ENCODE peak calls at places on chromosomes 1 and 21, in eight cellular contexts. One of them, this sample, is unnamed.

GRCh38 chr1:37989381-37989930 is 366 bp downstream of the SF3A3 start:
- DNase-seq in osteocyte: peak; percentile 82
- DNase-seq in HCEC 1CT: no peak
- DNase-seq in AG08396: peak; percentile 51
- DNase-seq in skeletal muscle cell: no peak
- DNase-seq in CD8-positive, alpha-beta T cell: peak; percentile 48
- DNase-seq in heart left ventricle: peak; percentile 42
- DNase-seq in M059J: peak; percentile 59
- DNase-seq in this sample: no peak

GRCh38 chr1:173424786-173425407 is 52.2 kb upstream of the PRDX6 start:
- DNase-seq in osteocyte: no peak
- DNase-seq in HCEC 1CT: no peak
- DNase-seq in AG08396: no peak
- DNase-seq in skeletal muscle cell: peak; percentile 45
- DNase-seq in CD8-positive, alpha-beta T cell: no peak
- DNase-seq in heart left ventricle: no peak
- DNase-seq in M059J: peak; percentile 40
- DNase-seq in this sample: no peak

GRCh38 chr1:62435231-62436038 is 1.4 kb upstream of the USP1 start:
- DNase-seq in osteocyte: no peak
- DNase-seq in HCEC 1CT: peak; percentile 39
- DNase-seq in AG08396: no peak
- DNase-seq in skeletal muscle cell: no peak
- DNase-seq in CD8-positive, alpha-beta T cell: no peak
- DNase-seq in heart left ventricle: no peak
- DNase-seq in M059J: no peak
- DNase-seq in this sample: peak; percentile 31

GRCh38 chr1:53380296-53380695 is 52.4 kb upstream of the LRP8 start:
- DNase-seq in osteocyte: no peak
- DNase-seq in HCEC 1CT: no peak
- DNase-seq in AG08396: no peak
- DNase-seq in skeletal muscle cell: no peak
- DNase-seq in CD8-positive, alpha-beta T cell: no peak
- DNase-seq in heart left ventricle: peak; percentile 10
- DNase-seq in M059J: no peak
- DNase-seq in this sample: no peak

GRCh38 chr1:246669659-246670058 is 54.5 kb upstream of the SCCPDH start:
- DNase-seq in osteocyte: no peak
- DNase-seq in HCEC 1CT: no peak
- DNase-seq in AG08396: no peak
- DNase-seq in skeletal muscle cell: no peak
- DNase-seq in CD8-positive, alpha-beta T cell: no peak
- DNase-seq in heart left ventricle: no peak
- DNase-seq in M059J: no peak
- DNase-seq in this sample: no peak

GRCh38 chr1:53946252-53947171 is at the start of gene LRRC42:
- DNase-seq in osteocyte: no peak
- DNase-seq in HCEC 1CT: peak; percentile 3
- DNase-seq in AG08396: peak; percentile 98
- DNase-seq in skeletal muscle cell: no peak
- DNase-seq in CD8-positive, alpha-beta T cell: no peak
- DNase-seq in heart left ventricle: no peak
- DNase-seq in M059J: no peak
- DNase-seq in this sample: no peak

GRCh38 chr1:203147376-203147775 is 19.9 kb downstream of the ADORA1 start:
- DNase-seq in osteocyte: no peak
- DNase-seq in HCEC 1CT: no peak
- DNase-seq in AG08396: no peak
- DNase-seq in skeletal muscle cell: no peak
- DNase-seq in CD8-positive, alpha-beta T cell: no peak
- DNase-seq in heart left ventricle: no peak
- DNase-seq in M059J: no peak
- DNase-seq in this sample: no peak

GRCh38 chr1:66330711-66331110 is 203.2 kb upstream of the SGIP1 start:
- DNase-seq in osteocyte: no peak
- DNase-seq in HCEC 1CT: peak; percentile 40
- DNase-seq in AG08396: peak; percentile 14
- DNase-seq in skeletal muscle cell: no peak
- DNase-seq in CD8-positive, alpha-beta T cell: no peak
- DNase-seq in heart left ventricle: no peak
- DNase-seq in M059J: peak; percentile 47
- DNase-seq in this sample: no peak

GRCh38 chr1:116154536-116154935 is 43.3 kb downstream of the MAB21L3 start:
- DNase-seq in osteocyte: peak; percentile 49
- DNase-seq in HCEC 1CT: no peak
- DNase-seq in AG08396: no peak
- DNase-seq in skeletal muscle cell: no peak
- DNase-seq in CD8-positive, alpha-beta T cell: no peak
- DNase-seq in heart left ventricle: no peak
- DNase-seq in M059J: no peak
- DNase-seq in this sample: no peak

GRCh38 chr1:150352883-150353282 is 11.1 kb upstream of the RPRD2 start:
- DNase-seq in osteocyte: peak; percentile 25
- DNase-seq in HCEC 1CT: no peak
- DNase-seq in AG08396: no peak
- DNase-seq in skeletal muscle cell: no peak
- DNase-seq in CD8-positive, alpha-beta T cell: no peak
- DNase-seq in heart left ventricle: no peak
- DNase-seq in M059J: no peak
- DNase-seq in this sample: no peak

GRCh38 chr1:86822463-86822862 is 91.5 kb downstream of the SELENOF start:
- DNase-seq in osteocyte: no peak
- DNase-seq in HCEC 1CT: no peak
- DNase-seq in AG08396: no peak
- DNase-seq in skeletal muscle cell: no peak
- DNase-seq in CD8-positive, alpha-beta T cell: no peak
- DNase-seq in heart left ventricle: no peak
- DNase-seq in M059J: no peak
- DNase-seq in this sample: no peak

GRCh38 chr1:89736937-89737733 is 83.7 kb upstream of the LRRC8D start:
- DNase-seq in osteocyte: no peak
- DNase-seq in HCEC 1CT: peak; percentile 25
- DNase-seq in AG08396: no peak
- DNase-seq in skeletal muscle cell: no peak
- DNase-seq in CD8-positive, alpha-beta T cell: no peak
- DNase-seq in heart left ventricle: no peak
- DNase-seq in M059J: no peak
- DNase-seq in this sample: no peak

GRCh38 chr1:181475580-181475979 is 7.7 kb upstream of the CACNA1E start:
- DNase-seq in osteocyte: no peak
- DNase-seq in HCEC 1CT: no peak
- DNase-seq in AG08396: no peak
- DNase-seq in skeletal muscle cell: no peak
- DNase-seq in CD8-positive, alpha-beta T cell: no peak
- DNase-seq in heart left ventricle: no peak
- DNase-seq in M059J: no peak
- DNase-seq in this sample: no peak

GRCh38 chr1:182080955-182081582 is 19.6 kb upstream of the ZNF648 start:
- DNase-seq in osteocyte: peak; percentile 32
- DNase-seq in HCEC 1CT: peak; percentile 11
- DNase-seq in AG08396: peak; percentile 45
- DNase-seq in skeletal muscle cell: no peak
- DNase-seq in CD8-positive, alpha-beta T cell: no peak
- DNase-seq in heart left ventricle: no peak
- DNase-seq in M059J: peak; percentile 40
- DNase-seq in this sample: peak; percentile 21

GRCh38 chr1:58779059-58779754 is 4.6 kb downstream of the JUN start:
- DNase-seq in osteocyte: no peak
- DNase-seq in HCEC 1CT: no peak
- DNase-seq in AG08396: no peak
- DNase-seq in skeletal muscle cell: no peak
- DNase-seq in CD8-positive, alpha-beta T cell: no peak
- DNase-seq in heart left ventricle: no peak
- DNase-seq in M059J: peak; percentile 61
- DNase-seq in this sample: no peak

GRCh38 chr21:23858878-23859277 is 1748.4 kb downstream of the MRPL39 start:
- DNase-seq in osteocyte: no peak
- DNase-seq in HCEC 1CT: no peak
- DNase-seq in AG08396: no peak
- DNase-seq in skeletal muscle cell: no peak
- DNase-seq in CD8-positive, alpha-beta T cell: no peak
- DNase-seq in heart left ventricle: no peak
- DNase-seq in M059J: no peak
- DNase-seq in this sample: no peak

GRCh38 chr1:60068393-60069045 is 5.1 kb downstream of the C1orf87 start:
- DNase-seq in osteocyte: no peak
- DNase-seq in HCEC 1CT: no peak
- DNase-seq in AG08396: peak; percentile 53
- DNase-seq in skeletal muscle cell: peak; percentile 55
- DNase-seq in CD8-positive, alpha-beta T cell: no peak
- DNase-seq in heart left ventricle: no peak
- DNase-seq in M059J: no peak
- DNase-seq in this sample: peak; percentile 73

GRCh38 chr1:24182041-24182440 is 5.0 kb downstream of the IFNLR1 start:
- DNase-seq in osteocyte: no peak
- DNase-seq in HCEC 1CT: no peak
- DNase-seq in AG08396: no peak
- DNase-seq in skeletal muscle cell: no peak
- DNase-seq in CD8-positive, alpha-beta T cell: no peak
- DNase-seq in heart left ventricle: no peak
- DNase-seq in M059J: no peak
- DNase-seq in this sample: no peak